ENCODE peak calls at places on chromosomes 5 and 9, in five cellular contexts. O is neural progenitor cell, U is fibroblast of lung, N is GM23248, X is HCT116. D is an unnamed sample. For H3K4me1, the result is how much of the 10 kb centered on the place peaks cover.

GRCh38 chr5:17075196-17075595 is 139.1 kb upstream of the MYO10 start:
- DNase-seq in O (no peak), U (no peak), N (no peak), X (no peak), D (no peak)

GRCh38 chr9:38388283-38389223 is 3.9 kb upstream of the ALDH1B1 start:
- DNase-seq in O (no peak), U (peak), N (peak), X (no peak), D (no peak)

GRCh38 chr5:4252322-4252721 is 656.7 kb downstream of the IRX1 start:
- DNase-seq in O (no peak), U (no peak), N (no peak), X (no peak), D (no peak)

GRCh38 chr5:40570408-40571129 is 109.1 kb upstream of the PTGER4 start:
- DNase-seq in O (no peak), U (peak), N (peak), X (no peak), D (no peak)

GRCh38 chr5:40605295-40605958 is 74.3 kb upstream of the PTGER4 start:
- DNase-seq in O (no peak), U (peak), N (no peak), X (no peak), D (peak)

GRCh38 chr5:15600035-15600434 is 100.1 kb downstream of the FBXL7 start:
- DNase-seq in O (no peak), U (peak), N (no peak), X (no peak), D (no peak)

GRCh38 chr5:143585970-143586369 is 182.5 kb upstream of the NR3C1 start:
- DNase-seq in O (no peak), U (no peak), N (peak), X (no peak), D (no peak)

GRCh38 chr9:79149585-79149984 is 422.2 kb upstream of the TLE4 start:
- DNase-seq in O (no peak), U (no peak), N (no peak), X (no peak), D (no peak)

GRCh38 chr5:127564002-127564769 is 46.7 kb downstream of the PRRC1 start:
- DNase-seq in O (peak), U (peak), N (peak), X (peak), D (peak)

GRCh38 chr9:110173322-110173642 is 34.7 kb downstream of the C9orf152 start:
- DNase-seq in O (no peak), U (no peak), N (no peak), X (no peak), D (no peak)

DNA sequence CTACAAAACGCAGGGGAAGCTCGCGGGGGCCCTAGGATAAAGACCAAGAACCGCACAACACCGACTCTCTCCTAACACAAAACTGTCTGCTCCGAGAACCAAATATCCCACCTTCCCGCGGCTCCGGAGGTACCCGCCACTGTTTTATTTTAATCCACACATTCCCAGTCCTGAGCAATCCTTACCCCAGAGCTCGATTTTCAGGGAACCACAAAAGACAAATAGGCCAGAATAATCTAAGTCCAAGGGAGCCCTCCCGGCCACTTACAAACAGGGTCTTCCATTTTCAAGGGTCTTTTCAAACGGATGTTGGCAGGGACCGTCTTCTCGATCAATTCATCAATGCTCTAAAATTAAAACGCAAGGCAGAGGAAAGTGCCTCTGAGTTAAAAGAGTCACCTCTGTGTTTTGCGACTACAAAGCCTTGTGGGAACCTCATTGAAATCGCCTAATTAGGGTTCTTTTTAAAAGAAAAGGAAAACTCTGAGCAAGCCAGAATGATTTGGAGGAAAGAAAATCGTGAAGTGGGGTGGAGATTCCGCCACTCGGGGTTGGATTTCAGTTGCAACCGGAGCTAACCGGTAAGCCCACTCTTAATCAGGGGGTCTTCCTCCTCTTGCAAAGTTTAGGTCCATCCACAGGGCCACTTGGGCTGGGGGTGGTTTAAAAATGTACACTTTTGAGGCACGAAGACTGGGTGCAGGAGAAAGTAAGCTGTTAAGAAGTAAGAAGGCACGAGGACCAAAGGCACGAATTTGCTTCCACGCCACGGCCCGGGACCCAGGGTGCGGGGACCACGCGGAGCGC is 980 bp downstream of the GLDC start:
- DNase-seq in O (peak), U (no peak), N (peak), X (no peak), D (no peak)
- TF ChIP-seq EZH2 in O (no peak), U (no peak), N (peak), X (no peak), D (no peak)

DNA sequence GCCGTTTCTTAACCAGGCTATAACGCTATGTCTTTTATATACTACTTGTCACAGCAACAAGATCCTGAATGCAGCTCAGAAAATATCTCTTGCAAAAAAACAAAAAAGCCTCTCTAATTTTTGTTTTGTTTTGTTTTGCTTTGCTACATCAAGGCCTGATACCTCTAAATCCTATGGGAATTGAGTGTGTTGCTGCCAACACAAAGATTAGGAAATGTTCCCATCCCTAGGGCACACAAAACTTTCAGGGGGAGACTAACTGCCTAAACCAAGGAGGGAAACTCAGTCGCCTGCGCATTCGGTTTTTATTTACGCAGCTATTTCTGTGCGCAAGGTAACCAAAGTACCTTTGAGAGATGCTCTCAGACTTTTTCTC is 1.7 kb downstream of the SSBP2 start:
- DNase-seq in O (peak), U (no peak), N (peak), X (no peak), D (peak)
- H3K4me1 ChIP-seq in O (half or more), U (under half), N (under half), X (under half), D (half or more)

GRCh38 chr9:131545003-131545785 is at the start of gene PRRT1B:
- DNase-seq in O (no peak), U (no peak), N (peak), X (no peak), D (no peak)
- TF ChIP-seq EZH2 in O (no peak), U (peak), N (peak), X (no peak), D (no peak)

DNA sequence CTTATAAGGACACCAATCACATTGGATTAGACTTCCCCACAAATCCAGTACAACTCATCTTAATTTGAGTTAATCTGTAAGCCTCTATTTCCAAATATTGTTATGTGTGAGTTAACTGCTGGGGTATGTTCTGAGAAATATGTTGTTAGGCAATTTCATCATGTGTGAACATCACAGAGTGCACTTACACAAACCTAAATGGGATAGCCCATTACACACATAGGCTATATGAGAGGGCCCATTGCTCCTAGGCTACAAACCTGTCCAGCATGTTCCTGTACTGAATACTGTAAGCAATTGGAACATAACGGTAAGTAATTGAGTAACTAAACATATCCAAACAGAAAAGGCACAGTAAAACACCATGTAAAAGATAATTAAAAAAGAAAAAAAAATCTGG is 19.1 kb upstream of the ARSI start:
- DNase-seq in O (no peak), U (no peak), N (peak), X (no peak), D (no peak)
- H3K4me1 ChIP-seq in O (under half), U (under half), N (half or more), X (half or more), D (under half)

D was measured in DND-41.